ENCODE peak calls at places on chromosomes 16 and 17, in four cellular contexts. One of them, this sample, is unnamed.

GRCh38 chr16:86580798-86581185 is 2.4 kb downstream of the FOXL1 start:
- DNase-seq in bronchial epithelial cell: no peak
- DNase-seq in choroid plexus epithelial cell: peak
- DNase-seq in AG08396: no peak
- DNase-seq in this sample: no peak

GRCh38 chr16:21626659-21627277 is 25.6 kb downstream of the IGSF6 start:
- DNase-seq in bronchial epithelial cell: peak
- DNase-seq in choroid plexus epithelial cell: peak
- DNase-seq in AG08396: peak
- DNase-seq in this sample: peak

GRCh38 chr17:81315885-81316391 is 20.8 kb upstream of the SLC38A10 start:
- DNase-seq in bronchial epithelial cell: no peak
- DNase-seq in choroid plexus epithelial cell: no peak
- DNase-seq in AG08396: no peak
- DNase-seq in this sample: no peak

GRCh38 chr17:33980193-33980592 is 274.9 kb upstream of the CCL2 start:
- DNase-seq in bronchial epithelial cell: no peak
- DNase-seq in choroid plexus epithelial cell: no peak
- DNase-seq in AG08396: no peak
- DNase-seq in this sample: no peak

GRCh38 chr16:20099375-20099774 is 25.7 kb upstream of the GPR139 start:
- DNase-seq in bronchial epithelial cell: no peak
- DNase-seq in choroid plexus epithelial cell: no peak
- DNase-seq in AG08396: no peak
- DNase-seq in this sample: no peak

GRCh38 chr16:2243031-2243528 is 6.8 kb downstream of the DNASE1L2 start:
- DNase-seq in bronchial epithelial cell: no peak
- DNase-seq in choroid plexus epithelial cell: no peak
- DNase-seq in AG08396: no peak
- DNase-seq in this sample: no peak

GRCh38 chr16:966035-966434 is 4.7 kb downstream of the LMF1 start:
- DNase-seq in bronchial epithelial cell: no peak
- DNase-seq in choroid plexus epithelial cell: no peak
- DNase-seq in AG08396: no peak
- DNase-seq in this sample: no peak

GRCh38 chr16:51146256-51146924 is 4.7 kb downstream of the SALL1 start:
- DNase-seq in bronchial epithelial cell: peak
- DNase-seq in choroid plexus epithelial cell: peak
- DNase-seq in AG08396: peak
- DNase-seq in this sample: peak